ENCODE peak calls at places on chromosomes 11 and 22, in seven cellular contexts. M is CD4-positive, alpha-beta T cell; P is Karpas-422; T is neuronal stem cell; E is H9; S is ovary; Q is CD8-positive, alpha-beta memory T cell. V is an unnamed sample.
A peak's percentile ranks its signal among the peaks of the same experiment; 100 is the strongest.

GRCh38 chr22:37244114-37244921 is at the start of gene RAC2:
- DNase-seq in M (peak; percentile 91), P (peak; percentile 98), T (no peak), E (peak; percentile 73), S (no peak), Q (peak; percentile 85), V (peak; percentile 82)

GRCh38 chr22:41487037-41487963 is 18.4 kb downstream of the ACO2 start:
- DNase-seq in M (no peak), P (no peak), T (no peak), E (no peak), S (no peak), Q (no peak), V (no peak)

GRCh38 chr11:126149759-126150236 is 61.7 kb downstream of the RPUSD4 start:
- DNase-seq in M (no peak), P (no peak), T (no peak), E (no peak), S (peak; percentile 61), Q (no peak), V (no peak)

GRCh38 chr11:119999220-119999619 is 138.7 kb downstream of the TRIM29 start:
- DNase-seq in M (no peak), P (no peak), T (no peak), E (no peak), S (no peak), Q (no peak), V (no peak)

GRCh38 chr11:1694846-1695547 is 2.0 kb upstream of the KRTAP5-6 start:
- DNase-seq in M (no peak), P (no peak), T (no peak), E (no peak), S (no peak), Q (no peak), V (no peak)

GRCh38 chr22:44293034-44293433 is 19.7 kb downstream of the SHISAL1 start:
- DNase-seq in M (no peak), P (no peak), T (no peak), E (no peak), S (no peak), Q (no peak), V (no peak)

GRCh38 chr11:69818243-69819108 is 740 bp downstream of the FGF3 start:
- DNase-seq in M (no peak), P (no peak), T (no peak), E (no peak), S (no peak), Q (no peak), V (no peak)

GRCh38 chr22:19897726-19898515 is 43.2 kb upstream of the GNB1L start:
- DNase-seq in M (no peak), P (no peak), T (no peak), E (no peak), S (no peak), Q (no peak), V (no peak)

GRCh38 chr11:74490945-74491344 is 2.6 kb downstream of the LIPT2 start:
- DNase-seq in M (no peak), P (no peak), T (no peak), E (no peak), S (no peak), Q (no peak), V (no peak)

GRCh38 chr11:76698321-76699043 is 27.9 kb upstream of the LRRC32 start:
- DNase-seq in M (no peak), P (peak; percentile 84), T (no peak), E (peak; percentile 74), S (no peak), Q (no peak), V (no peak)

GRCh38 chr11:117678651-117679407 is 118.2 kb downstream of the DSCAML1 start:
- DNase-seq in M (no peak), P (no peak), T (no peak), E (no peak), S (no peak), Q (no peak), V (no peak)

GRCh38 chr11:64745523-64746328 is 1.8 kb upstream of the RASGRP2 start:
- DNase-seq in M (peak; percentile 75), P (peak; percentile 86), T (peak; percentile 66), E (peak; percentile 91), S (peak; percentile 55), Q (peak; percentile 77), V (peak; percentile 88)

GRCh38 chr11:35978173-35978572 is 34.3 kb downstream of the LDLRAD3 start:
- DNase-seq in M (no peak), P (no peak), T (no peak), E (no peak), S (no peak), Q (no peak), V (no peak)

GRCh38 chr11:100188137-100188783 is 498.8 kb upstream of the ARHGAP42 start:
- DNase-seq in M (no peak), P (no peak), T (no peak), E (no peak), S (no peak), Q (no peak), V (no peak)

GRCh38 chr22:28217277-28217676 is 298.2 kb upstream of the PITPNB start:
- DNase-seq in M (no peak), P (no peak), T (no peak), E (no peak), S (no peak), Q (no peak), V (no peak)

GRCh38 chr11:28939381-28939780 is 831.2 kb downstream of the METTL15 start:
- DNase-seq in M (no peak), P (no peak), T (no peak), E (no peak), S (no peak), Q (no peak), V (no peak)

GRCh38 chr11:113796663-113797259 is 17.2 kb downstream of the CLDN25 start:
- DNase-seq in M (no peak), P (peak; percentile 44), T (no peak), E (no peak), S (no peak), Q (no peak), V (no peak)

GRCh38 chr11:2816517-2816916 is 69.1 kb downstream of the CDKN1C start:
- DNase-seq in M (no peak), P (no peak), T (no peak), E (no peak), S (no peak), Q (no peak), V (no peak)

GRCh38 chr22:43521716-43522115 is 109.9 kb downstream of the MPPED1 start:
- DNase-seq in M (no peak), P (no peak), T (no peak), E (no peak), S (no peak), Q (no peak), V (no peak)

GRCh38 chr11:2752204-2752772 is 52.5 kb upstream of the KCNQ1OT1 start:
- DNase-seq in M (no peak), P (no peak), T (no peak), E (no peak), S (no peak), Q (no peak), V (no peak)

GRCh38 chr22:24118689-24119384 is 62.5 kb upstream of the SUSD2 start:
- DNase-seq in M (no peak), P (no peak), T (no peak), E (no peak), S (no peak), Q (no peak), V (no peak)

GRCh38 chr22:17754233-17754925 is 19.9 kb downstream of the BID start:
- DNase-seq in M (no peak), P (no peak), T (no peak), E (peak; percentile 61), S (no peak), Q (no peak), V (peak; percentile 39)

GRCh38 chr11:19594326-19594725 is 118.3 kb upstream of the NAV2 start:
- DNase-seq in M (no peak), P (no peak), T (no peak), E (no peak), S (no peak), Q (no peak), V (no peak)

GRCh38 chr11:105582497-105582896 is 27.4 kb upstream of the GRIA4 start:
- DNase-seq in M (no peak), P (no peak), T (no peak), E (no peak), S (no peak), Q (no peak), V (no peak)

GRCh38 chr11:34640050-34640971 is 19.4 kb downstream of the EHF start:
- DNase-seq in M (no peak), P (no peak), T (no peak), E (peak; percentile 34), S (no peak), Q (no peak), V (peak; percentile 71)

DNA sequence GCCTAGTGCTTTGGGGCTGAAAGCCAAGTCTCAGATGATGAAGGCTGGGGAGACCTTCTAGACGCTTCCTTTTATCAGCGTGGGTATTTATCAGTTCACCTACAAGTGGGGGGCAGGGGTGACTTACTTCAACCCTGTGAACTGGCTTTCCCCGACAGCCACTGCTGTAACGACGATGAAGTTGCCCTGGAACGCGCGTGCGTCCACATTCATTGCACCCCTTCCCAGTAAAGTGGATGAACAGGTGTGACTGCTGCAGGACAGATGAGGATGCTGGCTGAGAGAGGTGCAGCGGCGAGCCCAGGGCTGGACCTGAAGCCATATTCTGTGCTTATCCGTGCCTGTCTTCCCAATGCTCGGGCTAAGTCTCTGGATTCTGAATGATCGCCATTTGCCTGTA is 1122.3 kb downstream of the TBC1D22A start:
- DNase-seq in M (no peak), P (no peak), T (no peak), E (no peak), S (no peak), Q (no peak), V (no peak)
- H3K9me3 ChIP-seq in M (no peaks in the 10 kb centered on the region), P (no peaks in the 10 kb centered on the region), T (peaks cover 3% of the 10 kb centered on the region), E (no peaks in the 10 kb centered on the region), S (no peaks in the 10 kb centered on the region), Q (no peaks in the 10 kb centered on the region), V (no peaks in the 10 kb centered on the region)

GRCh38 chr22:48322907-48323306 is 1504.8 kb downstream of the BRD1 start:
- DNase-seq in M (no peak), P (no peak), T (no peak), E (no peak), S (no peak), Q (no peak), V (no peak)
- H3K9me3 ChIP-seq in M (no peaks in the 10 kb centered on the region), P (no peaks in the 10 kb centered on the region), T (peaks cover 9% of the 10 kb centered on the region), E (no peaks in the 10 kb centered on the region), S (no peaks in the 10 kb centered on the region), Q (no peaks in the 10 kb centered on the region), V (no peaks in the 10 kb centered on the region)

GRCh38 chr11:132082566-132082965 is 712.2 kb downstream of the NTM start:
- DNase-seq in M (no peak), P (no peak), T (no peak), E (no peak), S (no peak), Q (no peak), V (no peak)
- H3K9me3 ChIP-seq in M (peaks cover 14% of the 10 kb centered on the region), P (no peaks in the 10 kb centered on the region), T (peaks cover 7% of the 10 kb centered on the region), E (peaks cover 31% of the 10 kb centered on the region), S (no peaks in the 10 kb centered on the region), Q (no peaks in the 10 kb centered on the region), V (no peaks in the 10 kb centered on the region)

DNA sequence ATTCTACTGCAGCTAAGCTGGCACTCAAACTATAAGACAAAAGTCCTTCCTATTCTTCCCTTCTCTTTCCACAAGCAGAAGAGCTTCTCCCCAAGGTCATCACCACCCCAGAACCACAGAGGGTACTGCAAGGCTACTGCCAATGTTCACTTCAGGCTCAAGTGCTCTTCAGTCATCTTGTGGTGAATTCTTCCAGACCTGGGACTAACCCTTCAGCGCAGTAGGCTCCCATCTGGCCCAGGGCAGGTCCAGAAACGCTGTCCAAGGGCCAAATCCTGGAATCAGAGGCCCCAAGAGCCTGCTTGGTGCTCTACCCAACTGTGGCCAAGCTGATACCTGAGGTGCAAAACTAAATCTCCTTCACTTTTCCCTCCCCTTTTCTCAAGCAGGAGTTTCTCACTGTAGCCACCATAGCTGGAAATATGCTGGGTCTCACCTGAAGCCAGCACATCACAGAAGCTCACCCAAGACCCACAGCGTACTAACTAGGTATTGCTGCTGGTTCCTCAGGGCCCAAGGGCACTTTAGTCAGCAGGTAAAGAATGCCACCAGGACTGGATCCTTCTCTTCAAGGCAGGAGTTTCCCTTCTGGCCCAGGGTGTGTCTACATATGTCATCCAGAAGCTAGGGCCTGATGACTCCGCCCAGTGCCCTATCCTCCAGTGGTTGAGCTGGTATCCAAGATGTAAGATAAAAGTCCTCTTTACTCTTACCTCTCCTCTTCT is 27.8 kb downstream of the FCHSD2 start:
- DNase-seq in M (no peak), P (no peak), T (no peak), E (no peak), S (no peak), Q (no peak), V (no peak)
- H3K9me3 ChIP-seq in M (no peaks in the 10 kb centered on the region), P (no peaks in the 10 kb centered on the region), T (peaks cover 12% of the 10 kb centered on the region), E (no peaks in the 10 kb centered on the region), S (no peaks in the 10 kb centered on the region), Q (no peaks in the 10 kb centered on the region), V (no peaks in the 10 kb centered on the region)